ENCODE peak calls at places on chromosome 9, in seven cellular contexts. L, V, D, E, A, K and U are unnamed samples.

GRCh38 chr9:93668261-93668871 is 92.0 kb downstream of the PHF2 start:
- DNase-seq in L (peak), V (peak), D (peak), E (peak), A (peak), K (peak), U (peak)

GRCh38 chr9:14417230-14417629 is 103.3 kb upstream of the NFIB start:
- DNase-seq in L (no peak), V (no peak), D (no peak), E (no peak), A (no peak), K (no peak), U (no peak)

GRCh38 chr9:120774719-120775118 is 18.5 kb downstream of the FBXW2 start:
- DNase-seq in L (no peak), V (no peak), D (no peak), E (no peak), A (no peak), K (no peak), U (no peak)

GRCh38 chr9:94145640-94146039 is 61.4 kb downstream of the PTPDC1 start:
- DNase-seq in L (no peak), V (no peak), D (no peak), E (no peak), A (no peak), K (no peak), U (no peak)

GRCh38 chr9:121013911-121014310 is 36.2 kb downstream of the C5 start:
- DNase-seq in L (no peak), V (no peak), D (no peak), E (no peak), A (no peak), K (peak), U (no peak)

GRCh38 chr9:72872718-72873117 is 80.1 kb downstream of the ALDH1A1 start:
- DNase-seq in L (no peak), V (no peak), D (no peak), E (no peak), A (no peak), K (no peak), U (no peak)

GRCh38 chr9:115999498-115999897 is 154.1 kb upstream of the PAPPA start:
- DNase-seq in L (no peak), V (no peak), D (no peak), E (no peak), A (no peak), K (no peak), U (no peak)

GRCh38 chr9:37902804-37903580 is 935 bp downstream of the SLC25A51 start:
- DNase-seq in L (no peak), V (no peak), D (no peak), E (no peak), A (no peak), K (no peak), U (peak)

GRCh38 chr9:18580146-18580545 is 106.2 kb downstream of the ADAMTSL1 start:
- DNase-seq in L (no peak), V (no peak), D (no peak), E (no peak), A (no peak), K (no peak), U (no peak)

GRCh38 chr9:92550765-92551164 is 15.0 kb upstream of the ECM2 start:
- DNase-seq in L (no peak), V (no peak), D (no peak), E (no peak), A (no peak), K (peak), U (no peak)

GRCh38 chr9:5630038-5630507 is 1.2 kb downstream of the RIC1 start:
- DNase-seq in L (no peak), V (no peak), D (no peak), E (no peak), A (no peak), K (peak), U (no peak)

GRCh38 chr9:71249729-71250317 is 128.4 kb upstream of the TRPM3 start:
- DNase-seq in L (no peak), V (no peak), D (no peak), E (no peak), A (no peak), K (peak), U (no peak)

GRCh38 chr9:106897223-106897622 is 34.3 kb downstream of the ZNF462 start:
- DNase-seq in L (no peak), V (no peak), D (no peak), E (no peak), A (no peak), K (no peak), U (no peak)

GRCh38 chr9:114501786-114502682 is 3.2 kb downstream of the WHRN start:
- DNase-seq in L (no peak), V (no peak), D (no peak), E (no peak), A (no peak), K (peak), U (no peak)

GRCh38 chr9:134399435-134400056 is 73.3 kb downstream of the RXRA start:
- DNase-seq in L (no peak), V (no peak), D (no peak), E (no peak), A (no peak), K (peak), U (no peak)
- TF ChIP-seq CTCF in L (peak), V (peak), D (no peak), E (peak), A (peak), K (peak), U (peak)

DNA sequence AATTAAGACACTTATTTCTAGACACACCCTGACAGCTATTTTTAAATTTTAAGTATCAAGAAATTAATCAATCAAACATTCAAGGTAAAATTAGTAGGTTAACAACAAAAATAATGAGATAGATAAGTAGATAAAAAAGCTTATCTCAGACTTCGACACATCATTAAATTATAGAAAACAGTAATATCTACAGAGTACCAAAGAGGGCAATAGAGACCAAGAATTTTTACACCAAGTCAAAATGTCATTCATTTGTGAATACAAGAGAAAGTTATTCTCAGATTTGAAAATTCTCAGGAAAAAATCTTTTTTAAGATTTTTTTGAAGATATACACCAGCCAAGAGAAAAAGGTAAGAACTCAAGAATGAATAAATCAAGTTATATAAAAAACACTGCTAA is 445.6 kb downstream of the ACTL7B start:
- DNase-seq in L (no peak), V (no peak), D (no peak), E (no peak), A (no peak), K (no peak), U (no peak)
- TF ChIP-seq CTCF in L (no peak), V (no peak), D (no peak), E (no peak), A (no peak), K (no peak), U (peak)

GRCh38 chr9:136992819-136993369 is 672 bp downstream of the PAXX start:
- DNase-seq in L (no peak), V (no peak), D (no peak), E (no peak), A (no peak), K (no peak), U (no peak)
- TF ChIP-seq CTCF in L (no peak), V (no peak), D (no peak), E (no peak), A (no peak), K (no peak), U (no peak)

GRCh38 chr9:85013703-85014102 is 344.2 kb downstream of the NTRK2 start:
- DNase-seq in L (no peak), V (no peak), D (no peak), E (no peak), A (no peak), K (no peak), U (no peak)

GRCh38 chr9:85007753-85008152 is 338.2 kb downstream of the NTRK2 start:
- DNase-seq in L (no peak), V (no peak), D (no peak), E (no peak), A (no peak), K (no peak), U (no peak)

GRCh38 chr9:85008215-85008614 is 338.7 kb downstream of the NTRK2 start:
- DNase-seq in L (no peak), V (no peak), D (no peak), E (no peak), A (no peak), K (no peak), U (no peak)

GRCh38 chr9:85004818-85005413 is 335.4 kb downstream of the NTRK2 start:
- DNase-seq in L (no peak), V (no peak), D (no peak), E (no peak), A (no peak), K (peak), U (no peak)

GRCh38 chr9:85009251-85009650 is 339.7 kb downstream of the NTRK2 start:
- DNase-seq in L (no peak), V (no peak), D (no peak), E (no peak), A (no peak), K (no peak), U (no peak)
- TF ChIP-seq CTCF in L (no peak), V (no peak), D (no peak), E (no peak), A (no peak), K (no peak), U (no peak)

DNA sequence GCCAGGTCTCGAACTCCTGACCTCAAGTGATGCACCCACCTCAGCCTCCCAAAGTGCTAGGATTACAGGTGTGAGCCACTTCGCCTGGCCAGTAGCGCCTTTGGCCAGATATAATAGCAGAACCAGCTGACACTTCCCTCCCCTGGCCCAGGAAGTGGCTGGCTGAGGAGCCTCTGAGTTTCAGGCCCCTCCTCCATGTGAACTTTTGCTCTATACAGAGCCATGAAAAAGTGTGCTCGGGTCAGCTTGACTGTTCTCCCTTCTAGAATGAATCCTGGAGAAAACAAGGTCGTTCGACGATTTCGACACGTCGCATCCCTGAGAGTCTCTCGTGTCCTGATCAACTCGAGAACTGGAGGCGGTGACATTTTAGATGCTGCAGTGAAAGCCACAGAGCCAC is 8.6 kb upstream of the ZDHHC12 start:
- DNase-seq in L (no peak), V (no peak), D (no peak), E (no peak), A (no peak), K (no peak), U (no peak)
- TF ChIP-seq CTCF in L (no peak), V (no peak), D (no peak), E (no peak), A (no peak), K (no peak), U (no peak)

GRCh38 chr9:124212381-124213050 is 45.2 kb upstream of the NEK6 start:
- DNase-seq in L (peak), V (no peak), D (peak), E (no peak), A (no peak), K (no peak), U (peak)

GRCh38 chr9:124215551-124215910 is 42.2 kb upstream of the NEK6 start:
- DNase-seq in L (peak), V (no peak), D (peak), E (no peak), A (no peak), K (no peak), U (peak)

GRCh38 chr9:124214596-124215550 is 42.9 kb upstream of the NEK6 start:
- DNase-seq in L (peak), V (no peak), D (peak), E (peak), A (no peak), K (no peak), U (peak)

GRCh38 chr9:124214116-124214515 is 43.6 kb upstream of the NEK6 start:
- DNase-seq in L (peak), V (no peak), D (peak), E (no peak), A (no peak), K (no peak), U (peak)

DNA sequence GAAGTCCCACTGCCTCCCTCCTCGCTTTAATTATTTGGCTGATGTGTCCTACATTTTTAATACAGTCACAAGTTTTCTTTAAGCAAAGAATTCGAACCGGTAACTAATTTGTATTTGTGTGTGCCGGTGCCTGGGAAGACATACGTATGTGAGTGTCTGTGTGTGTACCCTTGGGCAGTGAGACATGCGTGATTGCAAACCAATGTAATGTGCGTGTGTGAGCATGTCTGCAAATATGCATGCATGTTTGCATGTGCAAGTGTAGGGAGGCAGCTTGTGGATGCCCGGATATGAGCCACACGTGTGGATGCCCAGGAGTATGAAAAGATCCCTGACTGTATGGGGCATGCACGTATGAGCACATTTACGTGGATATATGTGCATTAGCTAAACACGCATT is 44.4 kb upstream of the NEK6 start:
- DNase-seq in L (peak), V (no peak), D (peak), E (no peak), A (no peak), K (no peak), U (no peak)
- TF ChIP-seq CTCF in L (no peak), V (no peak), D (no peak), E (no peak), A (no peak), K (no peak), U (no peak)

GRCh38 chr9:1051286-1052118 is 1.3 kb downstream of the DMRT2 start:
- DNase-seq in L (peak), V (peak), D (no peak), E (no peak), A (peak), K (peak), U (no peak)
- TF ChIP-seq CTCF in L (peak), V (no peak), D (peak), E (no peak), A (peak), K (peak), U (no peak)